ENCODE peak calls at places on chromosomes 13 and 19, in five cellular contexts. One of them, this sample, is unnamed.

GRCh38 chr13:113667771-113668490 is 912 bp downstream of the GRK1 start:
- DNase-seq in ovary: peak
- DNase-seq in ureter: no peak
- DNase-seq in EL: no peak
- DNase-seq in T-helper 1 cell: no peak
- DNase-seq in this sample: no peak

GRCh38 chr13:24159921-24160324 is 597 bp upstream of the SPATA13 start:
- DNase-seq in ovary: no peak
- DNase-seq in ureter: no peak
- DNase-seq in EL: no peak
- DNase-seq in T-helper 1 cell: no peak
- DNase-seq in this sample: peak

GRCh38 chr13:98528663-98529064 is 48.2 kb downstream of the STK24 start:
- DNase-seq in ovary: no peak
- DNase-seq in ureter: no peak
- DNase-seq in EL: no peak
- DNase-seq in T-helper 1 cell: no peak
- DNase-seq in this sample: no peak

GRCh38 chr19:3071764-3072163 is 9.5 kb upstream of the TLE5 start:
- DNase-seq in ovary: no peak
- DNase-seq in ureter: no peak
- DNase-seq in EL: no peak
- DNase-seq in T-helper 1 cell: no peak
- DNase-seq in this sample: no peak

GRCh38 chr19:34253711-34254551 is 423 bp upstream of the GARRE1 start:
- DNase-seq in ovary: peak
- DNase-seq in ureter: peak
- DNase-seq in EL: peak
- DNase-seq in T-helper 1 cell: peak
- DNase-seq in this sample: no peak

GRCh38 chr19:55117636-55118391 is at the start of gene PPP1R12C:
- DNase-seq in ovary: peak
- DNase-seq in ureter: peak
- DNase-seq in EL: peak
- DNase-seq in T-helper 1 cell: peak
- DNase-seq in this sample: peak

GRCh38 chr13:70218618-70219017 is 110.4 kb upstream of the KLHL1 start:
- DNase-seq in ovary: no peak
- DNase-seq in ureter: no peak
- DNase-seq in EL: no peak
- DNase-seq in T-helper 1 cell: no peak
- DNase-seq in this sample: no peak

GRCh38 chr19:7856679-7857663 is 17.2 kb downstream of the PRR36 start:
- DNase-seq in ovary: no peak
- DNase-seq in ureter: no peak
- DNase-seq in EL: no peak
- DNase-seq in T-helper 1 cell: no peak
- DNase-seq in this sample: no peak

GRCh38 chr13:43113603-43114002 is 90.2 kb downstream of the DNAJC15 start:
- DNase-seq in ovary: no peak
- DNase-seq in ureter: no peak
- DNase-seq in EL: no peak
- DNase-seq in T-helper 1 cell: no peak
- DNase-seq in this sample: no peak

GRCh38 chr13:78131811-78132210 is 213.2 kb upstream of the EDNRB start:
- DNase-seq in ovary: no peak
- DNase-seq in ureter: no peak
- DNase-seq in EL: no peak
- DNase-seq in T-helper 1 cell: no peak
- DNase-seq in this sample: no peak

GRCh38 chr19:36030264-36031148 is 2.2 kb downstream of the CLIP3 start:
- DNase-seq in ovary: no peak
- DNase-seq in ureter: no peak
- DNase-seq in EL: peak
- DNase-seq in T-helper 1 cell: no peak
- DNase-seq in this sample: no peak

GRCh38 chr13:50691176-50691681 is 152.3 kb downstream of the DLEU7 start:
- DNase-seq in ovary: no peak
- DNase-seq in ureter: no peak
- DNase-seq in EL: no peak
- DNase-seq in T-helper 1 cell: no peak
- DNase-seq in this sample: no peak

GRCh38 chr19:11020982-11021759 is 60.3 kb downstream of the SMARCA4 start:
- DNase-seq in ovary: no peak
- DNase-seq in ureter: no peak
- DNase-seq in EL: no peak
- DNase-seq in T-helper 1 cell: no peak
- DNase-seq in this sample: no peak

GRCh38 chr13:73466561-73466960 is 407.8 kb downstream of the KLF5 start:
- DNase-seq in ovary: no peak
- DNase-seq in ureter: no peak
- DNase-seq in EL: no peak
- DNase-seq in T-helper 1 cell: no peak
- DNase-seq in this sample: no peak

GRCh38 chr13:86906458-86906857 is 764.7 kb upstream of the SLITRK5 start:
- DNase-seq in ovary: no peak
- DNase-seq in ureter: no peak
- DNase-seq in EL: no peak
- DNase-seq in T-helper 1 cell: no peak
- DNase-seq in this sample: no peak

GRCh38 chr19:3375221-3376088 is 9.1 kb downstream of the NFIC start:
- DNase-seq in ovary: peak
- DNase-seq in ureter: peak
- DNase-seq in EL: peak
- DNase-seq in T-helper 1 cell: no peak
- DNase-seq in this sample: no peak

GRCh38 chr19:17243854-17244617 is 1.7 kb downstream of the NR2F6 start:
- DNase-seq in ovary: peak
- DNase-seq in ureter: no peak
- DNase-seq in EL: peak
- DNase-seq in T-helper 1 cell: no peak
- DNase-seq in this sample: no peak

GRCh38 chr19:39200818-39201145 is 3.3 kb downstream of the SYCN start:
- DNase-seq in ovary: no peak
- DNase-seq in ureter: no peak
- DNase-seq in EL: no peak
- DNase-seq in T-helper 1 cell: no peak
- DNase-seq in this sample: no peak

GRCh38 chr19:21482863-21483276 is 22.5 kb upstream of the ZNF429 start:
- DNase-seq in ovary: peak
- DNase-seq in ureter: peak
- DNase-seq in EL: peak
- DNase-seq in T-helper 1 cell: peak
- DNase-seq in this sample: peak

GRCh38 chr13:24127116-24127631 is 33.3 kb upstream of the SPATA13 start:
- DNase-seq in ovary: no peak
- DNase-seq in ureter: peak
- DNase-seq in EL: no peak
- DNase-seq in T-helper 1 cell: no peak
- DNase-seq in this sample: no peak

GRCh38 chr13:67372868-67373464 is 142.8 kb upstream of the PCDH9 start:
- DNase-seq in ovary: no peak
- DNase-seq in ureter: no peak
- DNase-seq in EL: no peak
- DNase-seq in T-helper 1 cell: no peak
- DNase-seq in this sample: no peak

GRCh38 chr19:45791744-45792481 is 732 bp downstream of the DMWD start:
- DNase-seq in ovary: no peak
- DNase-seq in ureter: no peak
- DNase-seq in EL: no peak
- DNase-seq in T-helper 1 cell: no peak
- DNase-seq in this sample: no peak

GRCh38 chr19:35342430-35342829 is 5.3 kb upstream of the FFAR1 start:
- DNase-seq in ovary: no peak
- DNase-seq in ureter: no peak
- DNase-seq in EL: no peak
- DNase-seq in T-helper 1 cell: no peak
- DNase-seq in this sample: peak

GRCh38 chr13:31072041-31072440 is 89.7 kb downstream of the HSPH1 start:
- DNase-seq in ovary: no peak
- DNase-seq in ureter: no peak
- DNase-seq in EL: peak
- DNase-seq in T-helper 1 cell: no peak
- DNase-seq in this sample: no peak

GRCh38 chr19:50330365-50331078 is 1.3 kb upstream of the KCNC3 start:
- DNase-seq in ovary: peak
- DNase-seq in ureter: peak
- DNase-seq in EL: peak
- DNase-seq in T-helper 1 cell: peak
- DNase-seq in this sample: peak

GRCh38 chr13:112716461-112716820 is 26.6 kb downstream of the ATP11A start:
- DNase-seq in ovary: peak
- DNase-seq in ureter: no peak
- DNase-seq in EL: no peak
- DNase-seq in T-helper 1 cell: no peak
- DNase-seq in this sample: no peak

GRCh38 chr13:104592127-104592526 is 1525.9 kb upstream of the SLC10A2 start:
- DNase-seq in ovary: no peak
- DNase-seq in ureter: no peak
- DNase-seq in EL: peak
- DNase-seq in T-helper 1 cell: no peak
- DNase-seq in this sample: no peak

GRCh38 chr13:106535552-106536243 is at the start of gene EFNB2:
- DNase-seq in ovary: peak
- DNase-seq in ureter: peak
- DNase-seq in EL: peak
- DNase-seq in T-helper 1 cell: peak
- DNase-seq in this sample: peak

GRCh38 chr19:47340477-47341208 is 8.5 kb upstream of the DHX34 start:
- DNase-seq in ovary: no peak
- DNase-seq in ureter: no peak
- DNase-seq in EL: no peak
- DNase-seq in T-helper 1 cell: no peak
- DNase-seq in this sample: no peak

GRCh38 chr13:39930544-39931444 is 275.3 kb downstream of the COG6 start:
- DNase-seq in ovary: no peak
- DNase-seq in ureter: no peak
- DNase-seq in EL: no peak
- DNase-seq in T-helper 1 cell: no peak
- DNase-seq in this sample: no peak

GRCh38 chr13:113876341-113877148 is 12.7 kb upstream of the GAS6 start:
- DNase-seq in ovary: no peak
- DNase-seq in ureter: no peak
- DNase-seq in EL: no peak
- DNase-seq in T-helper 1 cell: no peak
- DNase-seq in this sample: no peak

GRCh38 chr19:49997709-49998108 is 27.5 kb downstream of the VRK3 start:
- DNase-seq in ovary: no peak
- DNase-seq in ureter: no peak
- DNase-seq in EL: peak
- DNase-seq in T-helper 1 cell: no peak
- DNase-seq in this sample: peak

This sample was measured in iPS-NIHi11.